ENCODE peak calls at places on chromosomes 12 and 14, in nine cellular contexts. One of them, this sample, is unnamed.

GRCh38 chr12:66188584-66189475 is at the start of gene IRAK3:
- DNase-seq in fibroblast of the aortic adventitia: peak
- DNase-seq in CD8-positive, alpha-beta T cell: peak
- DNase-seq in HFFc6: no peak
- DNase-seq in choroid plexus epithelial cell: peak
- DNase-seq in mucosa of descending colon: peak
- DNase-seq in hepatocyte: peak
- DNase-seq in upper lobe of right lung: peak
- DNase-seq in GM20000: peak
- DNase-seq in this sample: peak

GRCh38 chr12:66275040-66275439 is 27.3 kb upstream of the HELB start:
- DNase-seq in fibroblast of the aortic adventitia: no peak
- DNase-seq in CD8-positive, alpha-beta T cell: no peak
- DNase-seq in HFFc6: no peak
- DNase-seq in choroid plexus epithelial cell: no peak
- DNase-seq in mucosa of descending colon: no peak
- DNase-seq in hepatocyte: no peak
- DNase-seq in upper lobe of right lung: no peak
- DNase-seq in GM20000: no peak
- DNase-seq in this sample: no peak

GRCh38 chr12:78407722-78408121 is 456.9 kb upstream of the SYT1 start:
- DNase-seq in fibroblast of the aortic adventitia: no peak
- DNase-seq in CD8-positive, alpha-beta T cell: no peak
- DNase-seq in HFFc6: no peak
- DNase-seq in choroid plexus epithelial cell: peak
- DNase-seq in mucosa of descending colon: no peak
- DNase-seq in hepatocyte: no peak
- DNase-seq in upper lobe of right lung: no peak
- DNase-seq in GM20000: no peak
- DNase-seq in this sample: no peak

GRCh38 chr12:109462868-109463692 is 14.0 kb downstream of the KCTD10 start:
- DNase-seq in fibroblast of the aortic adventitia: peak
- DNase-seq in CD8-positive, alpha-beta T cell: no peak
- DNase-seq in HFFc6: peak
- DNase-seq in choroid plexus epithelial cell: peak
- DNase-seq in mucosa of descending colon: peak
- DNase-seq in hepatocyte: peak
- DNase-seq in upper lobe of right lung: peak
- DNase-seq in GM20000: no peak
- DNase-seq in this sample: no peak

GRCh38 chr12:52871291-52871961 is 22.6 kb upstream of the KRT78 start:
- DNase-seq in fibroblast of the aortic adventitia: peak
- DNase-seq in CD8-positive, alpha-beta T cell: no peak
- DNase-seq in HFFc6: peak
- DNase-seq in choroid plexus epithelial cell: peak
- DNase-seq in mucosa of descending colon: peak
- DNase-seq in hepatocyte: peak
- DNase-seq in upper lobe of right lung: no peak
- DNase-seq in GM20000: no peak
- DNase-seq in this sample: no peak

GRCh38 chr12:76032043-76032981 is 736 bp upstream of the PHLDA1 start:
- DNase-seq in fibroblast of the aortic adventitia: peak
- DNase-seq in CD8-positive, alpha-beta T cell: no peak
- DNase-seq in HFFc6: peak
- DNase-seq in choroid plexus epithelial cell: peak
- DNase-seq in mucosa of descending colon: peak
- DNase-seq in hepatocyte: peak
- DNase-seq in upper lobe of right lung: no peak
- DNase-seq in GM20000: peak
- DNase-seq in this sample: no peak

GRCh38 chr12:109130297-109130696 is 13.9 kb downstream of the ACACB start:
- DNase-seq in fibroblast of the aortic adventitia: no peak
- DNase-seq in CD8-positive, alpha-beta T cell: no peak
- DNase-seq in HFFc6: no peak
- DNase-seq in choroid plexus epithelial cell: no peak
- DNase-seq in mucosa of descending colon: no peak
- DNase-seq in hepatocyte: no peak
- DNase-seq in upper lobe of right lung: no peak
- DNase-seq in GM20000: no peak
- DNase-seq in this sample: no peak

GRCh38 chr14:22039938-22040780 is 366.5 kb upstream of the OR4E1 start:
- DNase-seq in fibroblast of the aortic adventitia: no peak
- DNase-seq in CD8-positive, alpha-beta T cell: peak
- DNase-seq in HFFc6: no peak
- DNase-seq in choroid plexus epithelial cell: peak
- DNase-seq in mucosa of descending colon: no peak
- DNase-seq in hepatocyte: peak
- DNase-seq in upper lobe of right lung: no peak
- DNase-seq in GM20000: no peak
- DNase-seq in this sample: no peak

GRCh38 chr12:69671597-69671996 is 27.5 kb downstream of the BEST3 start:
- DNase-seq in fibroblast of the aortic adventitia: no peak
- DNase-seq in CD8-positive, alpha-beta T cell: no peak
- DNase-seq in HFFc6: no peak
- DNase-seq in choroid plexus epithelial cell: no peak
- DNase-seq in mucosa of descending colon: no peak
- DNase-seq in hepatocyte: no peak
- DNase-seq in upper lobe of right lung: no peak
- DNase-seq in GM20000: no peak
- DNase-seq in this sample: no peak

GRCh38 chr12:69682136-69682755 is 16.9 kb downstream of the BEST3 start:
- DNase-seq in fibroblast of the aortic adventitia: no peak
- DNase-seq in CD8-positive, alpha-beta T cell: no peak
- DNase-seq in HFFc6: no peak
- DNase-seq in choroid plexus epithelial cell: no peak
- DNase-seq in mucosa of descending colon: no peak
- DNase-seq in hepatocyte: no peak
- DNase-seq in upper lobe of right lung: no peak
- DNase-seq in GM20000: no peak
- DNase-seq in this sample: no peak

GRCh38 chr12:69679119-69679518 is 20.0 kb downstream of the BEST3 start:
- DNase-seq in fibroblast of the aortic adventitia: peak
- DNase-seq in CD8-positive, alpha-beta T cell: no peak
- DNase-seq in HFFc6: no peak
- DNase-seq in choroid plexus epithelial cell: no peak
- DNase-seq in mucosa of descending colon: no peak
- DNase-seq in hepatocyte: no peak
- DNase-seq in upper lobe of right lung: no peak
- DNase-seq in GM20000: no peak
- DNase-seq in this sample: no peak

GRCh38 chr12:69672195-69672594 is 26.9 kb downstream of the BEST3 start:
- DNase-seq in fibroblast of the aortic adventitia: no peak
- DNase-seq in CD8-positive, alpha-beta T cell: no peak
- DNase-seq in HFFc6: no peak
- DNase-seq in choroid plexus epithelial cell: no peak
- DNase-seq in mucosa of descending colon: no peak
- DNase-seq in hepatocyte: no peak
- DNase-seq in upper lobe of right lung: no peak
- DNase-seq in GM20000: no peak
- DNase-seq in this sample: no peak

DNA sequence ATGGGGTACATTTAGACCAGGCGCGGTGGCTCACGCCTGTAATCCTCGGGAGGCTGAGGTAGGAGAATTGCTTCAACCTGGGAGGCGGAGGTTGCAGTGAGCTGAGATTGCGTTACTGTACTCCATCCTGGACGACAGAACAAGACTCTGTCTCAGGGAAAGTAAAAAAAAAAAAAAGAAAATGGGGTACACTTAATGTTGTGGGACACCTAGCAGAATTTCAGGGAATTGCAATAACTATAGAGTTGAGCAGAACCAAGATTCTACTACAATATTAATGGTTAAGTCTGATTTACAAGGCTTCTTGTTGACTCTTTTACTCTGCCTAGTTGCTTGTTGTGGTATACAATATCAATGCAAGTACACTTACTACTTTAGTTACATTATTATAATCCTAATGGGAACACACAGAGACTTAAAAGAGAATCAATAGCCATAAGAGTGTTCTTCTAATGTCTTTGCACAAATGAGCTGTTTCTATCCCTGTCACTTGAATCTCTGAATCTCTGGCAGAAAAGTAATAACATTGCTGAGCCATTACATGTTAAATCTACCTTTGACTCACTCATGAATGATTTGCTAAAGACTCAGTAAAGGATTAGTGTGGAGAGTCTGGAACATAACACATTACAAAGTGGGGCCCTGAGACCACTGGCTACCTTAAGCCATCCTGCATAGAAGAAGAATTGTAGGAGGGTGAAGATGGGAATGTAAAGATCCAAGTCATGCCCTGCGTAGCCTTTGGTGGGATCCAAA is 22.7 kb downstream of the BEST3 start:
- DNase-seq in fibroblast of the aortic adventitia: no peak
- DNase-seq in CD8-positive, alpha-beta T cell: no peak
- DNase-seq in HFFc6: no peak
- DNase-seq in choroid plexus epithelial cell: peak
- DNase-seq in mucosa of descending colon: no peak
- DNase-seq in hepatocyte: no peak
- DNase-seq in upper lobe of right lung: no peak
- DNase-seq in GM20000: no peak
- DNase-seq in this sample: no peak
- TF ChIP-seq CTCF in fibroblast of the aortic adventitia: no peak
- TF ChIP-seq CTCF in CD8-positive, alpha-beta T cell: no peak
- TF ChIP-seq CTCF in HFFc6: peak
- TF ChIP-seq CTCF in choroid plexus epithelial cell: no peak
- TF ChIP-seq CTCF in mucosa of descending colon: no peak
- TF ChIP-seq CTCF in hepatocyte: no peak
- TF ChIP-seq CTCF in upper lobe of right lung: no peak
- TF ChIP-seq CTCF in GM20000: no peak
- TF ChIP-seq CTCF in this sample: no peak

GRCh38 chr12:80617733-80618132 is 89.7 kb upstream of the MYF6 start:
- DNase-seq in fibroblast of the aortic adventitia: no peak
- DNase-seq in CD8-positive, alpha-beta T cell: no peak
- DNase-seq in HFFc6: no peak
- DNase-seq in choroid plexus epithelial cell: no peak
- DNase-seq in mucosa of descending colon: no peak
- DNase-seq in hepatocyte: no peak
- DNase-seq in upper lobe of right lung: no peak
- DNase-seq in GM20000: no peak
- DNase-seq in this sample: no peak

GRCh38 chr12:80624986-80625530 is 82.4 kb upstream of the MYF6 start:
- DNase-seq in fibroblast of the aortic adventitia: no peak
- DNase-seq in CD8-positive, alpha-beta T cell: no peak
- DNase-seq in HFFc6: no peak
- DNase-seq in choroid plexus epithelial cell: no peak
- DNase-seq in mucosa of descending colon: no peak
- DNase-seq in hepatocyte: no peak
- DNase-seq in upper lobe of right lung: no peak
- DNase-seq in GM20000: no peak
- DNase-seq in this sample: no peak

GRCh38 chr12:80620281-80620680 is 87.2 kb upstream of the MYF6 start:
- DNase-seq in fibroblast of the aortic adventitia: no peak
- DNase-seq in CD8-positive, alpha-beta T cell: no peak
- DNase-seq in HFFc6: no peak
- DNase-seq in choroid plexus epithelial cell: no peak
- DNase-seq in mucosa of descending colon: no peak
- DNase-seq in hepatocyte: no peak
- DNase-seq in upper lobe of right lung: no peak
- DNase-seq in GM20000: no peak
- DNase-seq in this sample: no peak

GRCh38 chr12:80625901-80626300 is 81.5 kb upstream of the MYF6 start:
- DNase-seq in fibroblast of the aortic adventitia: no peak
- DNase-seq in CD8-positive, alpha-beta T cell: no peak
- DNase-seq in HFFc6: no peak
- DNase-seq in choroid plexus epithelial cell: no peak
- DNase-seq in mucosa of descending colon: no peak
- DNase-seq in hepatocyte: no peak
- DNase-seq in upper lobe of right lung: no peak
- DNase-seq in GM20000: no peak
- DNase-seq in this sample: no peak

GRCh38 chr12:80622271-80622670 is 85.2 kb upstream of the MYF6 start:
- DNase-seq in fibroblast of the aortic adventitia: peak
- DNase-seq in CD8-positive, alpha-beta T cell: no peak
- DNase-seq in HFFc6: peak
- DNase-seq in choroid plexus epithelial cell: peak
- DNase-seq in mucosa of descending colon: no peak
- DNase-seq in hepatocyte: no peak
- DNase-seq in upper lobe of right lung: no peak
- DNase-seq in GM20000: no peak
- DNase-seq in this sample: no peak
- TF ChIP-seq CTCF in fibroblast of the aortic adventitia: peak
- TF ChIP-seq CTCF in CD8-positive, alpha-beta T cell: no peak
- TF ChIP-seq CTCF in HFFc6: peak
- TF ChIP-seq CTCF in choroid plexus epithelial cell: peak
- TF ChIP-seq CTCF in mucosa of descending colon: no peak
- TF ChIP-seq CTCF in hepatocyte: no peak
- TF ChIP-seq CTCF in upper lobe of right lung: no peak
- TF ChIP-seq CTCF in GM20000: no peak
- TF ChIP-seq CTCF in this sample: no peak

DNA sequence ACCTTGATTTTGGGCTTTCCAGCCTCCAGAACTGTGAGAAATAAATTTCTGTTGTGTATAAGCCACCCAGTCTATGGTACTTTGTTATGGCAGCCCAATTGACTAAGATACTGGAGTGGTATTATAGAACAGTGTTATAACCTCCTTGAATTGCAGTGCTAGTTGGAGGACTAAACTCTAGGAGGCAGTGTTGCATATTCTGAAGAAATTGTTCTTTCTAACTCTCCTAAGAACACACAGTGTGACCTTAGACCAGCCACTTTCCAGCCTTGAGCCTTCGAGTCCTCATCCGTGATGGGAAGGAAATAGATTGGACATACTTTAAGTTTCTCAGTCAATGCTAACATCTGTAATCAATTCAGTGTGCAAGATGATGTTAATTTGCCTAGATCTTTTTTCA is 22.4 kb upstream of the LRRC10 start:
- DNase-seq in fibroblast of the aortic adventitia: no peak
- DNase-seq in CD8-positive, alpha-beta T cell: no peak
- DNase-seq in HFFc6: no peak
- DNase-seq in choroid plexus epithelial cell: no peak
- DNase-seq in mucosa of descending colon: no peak
- DNase-seq in hepatocyte: no peak
- DNase-seq in upper lobe of right lung: no peak
- DNase-seq in GM20000: no peak
- DNase-seq in this sample: no peak
- TF ChIP-seq CTCF in fibroblast of the aortic adventitia: no peak
- TF ChIP-seq CTCF in CD8-positive, alpha-beta T cell: no peak
- TF ChIP-seq CTCF in HFFc6: peak
- TF ChIP-seq CTCF in choroid plexus epithelial cell: peak
- TF ChIP-seq CTCF in mucosa of descending colon: no peak
- TF ChIP-seq CTCF in hepatocyte: peak
- TF ChIP-seq CTCF in upper lobe of right lung: no peak
- TF ChIP-seq CTCF in GM20000: peak
- TF ChIP-seq CTCF in this sample: no peak

DNA sequence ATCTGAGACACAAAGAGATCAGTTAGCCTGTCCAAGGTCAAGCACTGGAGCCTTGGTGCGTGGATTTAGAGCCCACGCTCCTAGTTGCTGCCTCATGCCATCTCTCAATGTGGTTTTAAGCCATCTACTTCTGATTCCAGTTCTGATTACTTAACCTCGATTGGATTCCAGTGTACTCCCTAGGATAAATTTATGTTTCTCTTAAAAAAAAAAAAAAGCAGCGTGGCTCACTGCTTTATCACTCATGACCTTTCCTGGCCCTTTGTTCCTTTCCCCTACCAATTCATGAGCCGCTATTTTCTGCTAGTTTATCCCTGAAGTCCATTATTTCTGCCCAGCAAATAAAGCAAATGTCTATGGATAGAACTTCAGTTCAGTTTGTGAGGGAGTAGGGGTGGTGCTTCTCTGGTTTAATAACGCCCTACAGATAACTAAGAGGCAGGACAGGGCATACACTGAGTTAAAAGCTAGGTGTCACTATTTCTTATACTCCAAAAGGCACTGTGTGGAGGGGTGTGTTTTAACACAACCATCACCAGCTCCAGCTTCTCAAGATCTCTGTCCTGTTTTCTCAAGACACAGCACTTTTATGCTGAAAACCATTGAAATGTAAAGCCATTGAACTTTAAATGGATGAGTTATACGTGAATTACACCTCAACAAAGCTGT is 9.8 kb upstream of the PARP11 start:
- DNase-seq in fibroblast of the aortic adventitia: peak
- DNase-seq in CD8-positive, alpha-beta T cell: no peak
- DNase-seq in HFFc6: no peak
- DNase-seq in choroid plexus epithelial cell: peak
- DNase-seq in mucosa of descending colon: no peak
- DNase-seq in hepatocyte: peak
- DNase-seq in upper lobe of right lung: no peak
- DNase-seq in GM20000: peak
- DNase-seq in this sample: no peak
- TF ChIP-seq CTCF in fibroblast of the aortic adventitia: peak
- TF ChIP-seq CTCF in CD8-positive, alpha-beta T cell: no peak
- TF ChIP-seq CTCF in HFFc6: peak
- TF ChIP-seq CTCF in choroid plexus epithelial cell: peak
- TF ChIP-seq CTCF in mucosa of descending colon: no peak
- TF ChIP-seq CTCF in hepatocyte: peak
- TF ChIP-seq CTCF in upper lobe of right lung: no peak
- TF ChIP-seq CTCF in GM20000: no peak
- TF ChIP-seq CTCF in this sample: no peak